ENCODE peak calls at places on chromosome 22, in six cellular contexts. Q is endothelial cell, T is hepatocyte, Y is prostate gland, M is epithelial cell of esophagus, E is Peyer's patch. A is an unnamed sample.

GRCh38 chr22:32204856-32205722 is at the start of gene RFPL2:
- DNase-seq in M (peak; percentile 32), T (peak; percentile 90), Y (no peak), Q (peak; percentile 62), E (peak; percentile 64), A (peak; percentile 57)

GRCh38 chr22:45506961-45507360 is 4.3 kb downstream of the FBLN1 start:
- DNase-seq in Y (no peak), E (no peak), Q (no peak), M (no peak), T (no peak), A (no peak)

GRCh38 chr22:47033648-47034000 is 271.2 kb downstream of the TBC1D22A start:
- DNase-seq in Y (no peak), M (no peak), T (no peak), E (no peak), Q (no peak), A (no peak)

GRCh38 chr22:24231706-24232105 is 13.2 kb downstream of the GGT5 start:
- DNase-seq in T (no peak), E (no peak), M (no peak), Y (no peak), Q (no peak), A (no peak)

GRCh38 chr22:21092797-21093554 is 47.2 kb downstream of the LRRC74B start:
- DNase-seq in Q (no peak), M (no peak), E (no peak), Y (no peak), T (no peak), A (no peak)

GRCh38 chr22:38820021-38820420 is 23.8 kb downstream of the NPTXR start:
- DNase-seq in Y (no peak), E (no peak), M (no peak), T (no peak), Q (no peak), A (no peak)

GRCh38 chr22:46079861-46080821 is 70.2 kb upstream of the PPARA start:
- DNase-seq in T (no peak), Y (peak; percentile 79), M (peak; percentile 64), E (peak; percentile 59), Q (no peak), A (no peak)

GRCh38 chr22:39306456-39307361 is 12.7 kb downstream of the RPL3 start:
- DNase-seq in T (no peak), M (peak; percentile 46), Y (no peak), Q (peak; percentile 55), E (no peak), A (no peak)

GRCh38 chr22:46085831-46086576 is 64.3 kb upstream of the PPARA start:
- DNase-seq in M (peak; percentile 83), E (peak; percentile 92), Q (no peak), T (no peak), Y (peak; percentile 81), A (no peak)

GRCh38 chr22:47836957-47837356 is 1074.5 kb downstream of the TBC1D22A start:
- DNase-seq in M (no peak), Y (no peak), Q (no peak), E (no peak), T (peak; percentile 36), A (no peak)

GRCh38 chr22:36328635-36329216 is 59.0 kb downstream of the MYH9 start:
- DNase-seq in M (peak; percentile 91), E (no peak), Y (peak; percentile 61), Q (no peak), T (peak; percentile 81), A (no peak)

GRCh38 chr22:45717787-45718186 is 46.2 kb downstream of the ATXN10 start:
- DNase-seq in E (no peak), T (no peak), Q (no peak), M (peak; percentile 71), Y (no peak), A (no peak)

GRCh38 chr22:32219030-32219429 is 14.2 kb upstream of the RFPL2 start:
- DNase-seq in T (no peak), M (no peak), Y (no peak), Q (no peak), E (no peak), A (no peak)

GRCh38 chr22:39574779-39575551 is 4.4 kb downstream of the CACNA1I start:
- DNase-seq in Q (no peak), T (peak; percentile 68), M (peak; percentile 92), Y (no peak), E (no peak), A (no peak)

GRCh38 chr22:46192210-46192993 is 42.1 kb downstream of the PPARA start:
- DNase-seq in Q (no peak), T (no peak), M (no peak), E (no peak), Y (no peak), A (no peak)

GRCh38 chr22:30286813-30287625 is 2.3 kb downstream of the CASTOR1 start:
- DNase-seq in M (peak; percentile 71), E (peak; percentile 89), Q (peak; percentile 89), T (peak; percentile 74), Y (peak; percentile 61), A (peak; percentile 71)

GRCh38 chr22:39233736-39234120 is 11.1 kb downstream of the PDGFB start:
- DNase-seq in Y (no peak), T (no peak), E (no peak), Q (no peak), M (no peak), A (no peak)

GRCh38 chr22:30240541-30241417 is 5.8 kb downstream of the LIF start:
- DNase-seq in M (no peak), T (no peak), E (no peak), Q (no peak), Y (no peak), A (no peak)

GRCh38 chr22:41801147-41801819 is 804 bp downstream of the CCDC134 start:
- DNase-seq in M (no peak), Y (no peak), T (no peak), Q (no peak), E (no peak), A (no peak)

GRCh38 chr22:48489551-48490512 is 1337.8 kb downstream of the BRD1 start:
- DNase-seq in Q (peak; percentile 47), Y (no peak), T (peak; percentile 44), M (no peak), E (peak; percentile 40), A (peak; percentile 29)

GRCh38 chr22:29206372-29207230 is 905 bp downstream of the EMID1 start:
- DNase-seq in Y (no peak), M (no peak), Q (no peak), E (no peak), T (no peak), A (peak; percentile 45)

GRCh38 chr22:39174498-39175120 is 22.1 kb upstream of the CBX7 start:
- DNase-seq in Y (peak; percentile 53), E (peak; percentile 67), Q (peak; percentile 100), T (peak; percentile 90), M (peak; percentile 62), A (peak; percentile 97)

GRCh38 chr22:46071451-46072029 is 78.8 kb upstream of the PPARA start:
- DNase-seq in M (peak; percentile 95), Q (no peak), E (peak; percentile 90), T (peak; percentile 79), Y (peak; percentile 93), A (no peak)

GRCh38 chr22:27752771-27753170 is 48.8 kb downstream of the MN1 start:
- DNase-seq in M (peak; percentile 98), Y (no peak), E (no peak), T (peak; percentile 34), Q (no peak), A (no peak)

GRCh38 chr22:27329966-27330645 is 471.4 kb downstream of the MN1 start:
- DNase-seq in Y (no peak), M (no peak), T (no peak), E (no peak), Q (no peak), A (no peak)

GRCh38 chr22:41478891-41479521 is 10.1 kb downstream of the ACO2 start:
- DNase-seq in T (peak; percentile 44), E (no peak), Q (no peak), Y (no peak), M (peak; percentile 13), A (no peak)

GRCh38 chr22:39735776-39736175 is 157.8 kb downstream of the ENTHD1 start:
- DNase-seq in Q (no peak), T (no peak), E (no peak), M (no peak), Y (no peak), A (no peak)

GRCh38 chr22:27377901-27378300 is 423.7 kb downstream of the MN1 start:
- DNase-seq in T (no peak), M (peak; percentile 14), E (no peak), Q (no peak), Y (no peak), A (no peak)

GRCh38 chr22:23315341-23315917 is 135.1 kb downstream of the BCR start:
- DNase-seq in Y (peak; percentile 57), T (peak; percentile 86), E (peak; percentile 82), Q (peak; percentile 48), M (peak; percentile 53), A (peak; percentile 66)

GRCh38 chr22:26897384-26897783 is 240.0 kb downstream of the MIAT start:
- DNase-seq in T (no peak), Q (no peak), Y (no peak), M (no peak), E (no peak), A (no peak)

GRCh38 chr22:45616432-45616831 is 55.2 kb upstream of the ATXN10 start:
- DNase-seq in M (no peak), E (no peak), T (no peak), Q (no peak), Y (no peak), A (no peak)

DNA sequence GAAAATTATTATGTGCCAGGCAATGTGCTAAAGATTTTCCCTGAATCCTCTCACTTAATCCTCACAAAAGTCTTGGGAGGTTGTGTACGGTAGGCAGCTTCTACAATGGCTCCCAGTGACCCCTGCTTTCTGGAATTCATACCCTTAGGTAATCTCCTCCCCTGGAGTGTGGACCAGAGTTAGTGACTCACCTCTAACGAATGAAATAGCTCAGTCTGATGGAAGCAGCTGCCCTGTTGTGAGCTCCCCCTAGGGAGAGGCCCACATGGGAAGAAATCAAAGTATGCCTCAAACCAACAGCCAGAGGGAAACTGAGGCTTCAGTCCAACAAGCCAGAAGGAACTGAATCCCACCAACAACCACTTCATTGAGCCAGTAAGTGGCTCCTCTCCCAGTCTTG is 99.0 kb upstream of the ISX start:
- DNase-seq in M (peak; percentile 2), Y (no peak), E (no peak), Q (no peak), T (peak; percentile 22), A (no peak)
- TF ChIP-seq CTCF in M (no peak), Y (no peak), E (no peak), Q (no peak), T (no peak), A (no peak)

GRCh38 chr22:43226368-43226979 is 39.5 kb upstream of the TTLL12 start:
- DNase-seq in Y (no peak), M (no peak), T (peak; percentile 75), E (no peak), Q (no peak), A (peak; percentile 67)
- TF ChIP-seq CTCF in Y (no peak), M (no peak), T (peak; percentile 17), E (no peak), Q (no peak), A (peak; percentile 32)

GRCh38 chr22:44003776-44004460 is 20.2 kb upstream of the PARVB start:
- DNase-seq in Q (peak; percentile 35), E (no peak), Y (no peak), M (no peak), T (no peak), A (no peak)
- TF ChIP-seq CTCF in Q (no peak), E (no peak), Y (no peak), M (no peak), T (no peak), A (peak; percentile 14)

DNA sequence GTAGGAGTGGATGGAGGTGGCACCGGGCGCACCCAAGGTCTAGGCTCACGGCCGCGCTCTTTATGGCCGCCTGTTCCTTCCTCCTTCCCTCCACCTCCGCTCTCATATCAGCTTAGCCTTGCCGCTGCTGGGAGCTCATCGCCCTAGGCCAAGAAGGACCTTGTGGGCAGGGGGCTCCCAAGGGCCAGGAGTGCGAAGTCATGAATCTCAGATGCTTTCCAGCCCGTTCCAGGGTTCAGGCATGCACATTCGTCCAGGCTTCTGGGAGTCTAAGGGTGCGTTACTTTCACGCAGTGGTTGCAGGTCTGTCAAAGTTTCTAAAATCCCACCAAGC is 4.1 kb upstream of the GALR3 start:
- DNase-seq in T (no peak), E (no peak), Q (no peak), M (no peak), Y (no peak), A (no peak)
- TF ChIP-seq CTCF in T (no peak), E (no peak), Q (no peak), M (no peak), Y (no peak), A (no peak)

A was measured in neural crest cell.